ENCODE peak calls at places on chromosomes 1 and 21, in four cellular contexts. Z, C, L and S are unnamed samples.
A peak's percentile ranks its signal among the peaks of the same experiment; 100 is the strongest.

GRCh38 chr1:13809461-13810159 is 109.6 kb downstream of the PRDM2 start:
- DNase-seq in C (peak; percentile 68), Z (no peak), L (no peak), S (no peak)

GRCh38 chr1:203172184-203173115 is 3.2 kb downstream of the MYBPH start:
- DNase-seq in C (peak; percentile 92), L (peak; percentile 37), Z (peak; percentile 78), S (peak; percentile 88)

GRCh38 chr1:204366759-204367158 is 7.0 kb upstream of the PLEKHA6 start:
- DNase-seq in L (no peak), Z (peak; percentile 46), C (peak; percentile 54), S (peak; percentile 75)

GRCh38 chr1:96488777-96489176 is 232.8 kb upstream of the PTBP2 start:
- DNase-seq in C (no peak), Z (no peak), L (no peak), S (no peak)

GRCh38 chr21:22885614-22886013 is 1887.4 kb downstream of the NCAM2 start:
- DNase-seq in Z (no peak), C (no peak), L (no peak), S (no peak)

GRCh38 chr1:235093685-235094592 is 34.7 kb downstream of the TOMM20 start:
- DNase-seq in C (peak; percentile 89), L (peak; percentile 51), Z (peak; percentile 75), S (peak; percentile 87)

GRCh38 chr1:173997796-173998195 is 24.4 kb downstream of the RC3H1 start:
- DNase-seq in Z (no peak), L (no peak), C (no peak), S (no peak)

GRCh38 chr1:109351457-109351856 is 44.6 kb upstream of the MYBPHL start:
- DNase-seq in C (no peak), L (no peak), Z (no peak), S (no peak)

GRCh38 chr21:16069713-16070112 is 339.9 kb downstream of the USP25 start:
- DNase-seq in C (no peak), L (no peak), Z (no peak), S (no peak)

GRCh38 chr1:228099331-228099732 is 3.8 kb downstream of the C1orf35 start:
- DNase-seq in C (peak; percentile 23), L (no peak), Z (no peak), S (no peak)

GRCh38 chr1:157932082-157932481 is 61.4 kb upstream of the KIRREL1 start:
- DNase-seq in Z (no peak), C (peak; percentile 19), L (no peak), S (no peak)

GRCh38 chr1:226325178-226325577 is 16.2 kb upstream of the LIN9 start:
- DNase-seq in L (no peak), C (no peak), Z (no peak), S (no peak)

GRCh38 chr1:42978317-42979036 is 19.8 kb upstream of the SLC2A1 start:
- DNase-seq in C (no peak), Z (no peak), L (no peak), S (no peak)

GRCh38 chr1:71836899-71837298 is 445.4 kb downstream of the NEGR1 start:
- DNase-seq in L (no peak), C (no peak), Z (no peak), S (no peak)

GRCh38 chr1:48043524-48043923 is 46.3 kb upstream of the TRABD2B start:
- DNase-seq in L (no peak), Z (no peak), C (no peak), S (no peak)

GRCh38 chr1:15578921-15579682 is 5.7 kb downstream of the AGMAT start:
- DNase-seq in C (no peak), Z (no peak), L (no peak), S (no peak)

GRCh38 chr1:23446644-23447310 is 22.2 kb upstream of the TCEA3 start:
- DNase-seq in L (no peak), Z (no peak), C (no peak), S (no peak)

GRCh38 chr1:24949331-24949881 is 19.3 kb upstream of the RUNX3 start:
- DNase-seq in C (no peak), Z (no peak), L (peak; percentile 15), S (no peak)

GRCh38 chr1:113975211-113975895 is 3.9 kb upstream of the OLFML3 start:
- DNase-seq in C (no peak), L (no peak), Z (no peak), S (no peak)

GRCh38 chr1:31755197-31755611 is 8.9 kb downstream of the ADGRB2 start:
- DNase-seq in L (no peak), Z (no peak), C (no peak), S (no peak)

GRCh38 chr1:192516776-192517297 is 58.7 kb upstream of the RGS1 start:
- DNase-seq in C (no peak), L (no peak), Z (no peak), S (no peak)

GRCh38 chr21:36135391-36136094 is 664 bp downstream of the CBR3 start:
- DNase-seq in Z (peak; percentile 34), L (no peak), C (peak; percentile 25), S (peak; percentile 52)

GRCh38 chr1:244216836-244217235 is 165.8 kb downstream of the ZBTB18 start:
- DNase-seq in L (no peak), Z (no peak), C (no peak), S (no peak)

GRCh38 chr1:24745711-24746582 is 700 bp downstream of the CLIC4 start:
- DNase-seq in L (no peak), Z (no peak), C (peak; percentile 71), S (no peak)

GRCh38 chr21:42845296-42845965 is 33.9 kb downstream of the WDR4 start:
- DNase-seq in Z (no peak), C (no peak), L (no peak), S (peak; percentile 6)

GRCh38 chr1:218463194-218464156 is 118.3 kb downstream of the TGFB2 start:
- DNase-seq in L (no peak), C (no peak), Z (no peak), S (no peak)

GRCh38 chr1:33137800-33138199 is 44.0 kb downstream of the TRIM62 start:
- DNase-seq in C (peak; percentile 52), Z (no peak), L (peak; percentile 32), S (peak; percentile 86)

GRCh38 chr1:55239548-55239947 is 24.4 kb upstream of the USP24 start:
- DNase-seq in C (no peak), L (no peak), Z (no peak), S (no peak)

GRCh38 chr1:216303690-216304089 is 119.6 kb downstream of the USH2A start:
- DNase-seq in L (no peak), C (no peak), Z (no peak), S (no peak)

GRCh38 chr1:203557958-203558760 is 64.2 kb downstream of the OPTC start:
- DNase-seq in C (no peak), Z (peak; percentile 65), L (no peak), S (no peak)

GRCh38 chr1:226661271-226661670 is 77.8 kb downstream of the ITPKB start:
- DNase-seq in C (no peak), L (no peak), Z (no peak), S (no peak)

GRCh38 chr1:201640624-201641023 is 101.7 kb downstream of the NAV1 start:
- DNase-seq in C (no peak), L (no peak), Z (no peak), S (no peak)

GRCh38 chr21:33078907-33079582 is 9.1 kb downstream of the OLIG1 start:
- DNase-seq in C (peak; percentile 55), L (peak; percentile 17), Z (peak; percentile 36), S (no peak)

GRCh38 chr1:204320413-204320812 is 39.3 kb downstream of the PLEKHA6 start:
- DNase-seq in Z (no peak), C (peak; percentile 35), L (no peak), S (no peak)

GRCh38 chr1:110436635-110437034 is 14.3 kb upstream of the PROK1 start:
- DNase-seq in Z (no peak), C (no peak), L (no peak), S (no peak)

DNA sequence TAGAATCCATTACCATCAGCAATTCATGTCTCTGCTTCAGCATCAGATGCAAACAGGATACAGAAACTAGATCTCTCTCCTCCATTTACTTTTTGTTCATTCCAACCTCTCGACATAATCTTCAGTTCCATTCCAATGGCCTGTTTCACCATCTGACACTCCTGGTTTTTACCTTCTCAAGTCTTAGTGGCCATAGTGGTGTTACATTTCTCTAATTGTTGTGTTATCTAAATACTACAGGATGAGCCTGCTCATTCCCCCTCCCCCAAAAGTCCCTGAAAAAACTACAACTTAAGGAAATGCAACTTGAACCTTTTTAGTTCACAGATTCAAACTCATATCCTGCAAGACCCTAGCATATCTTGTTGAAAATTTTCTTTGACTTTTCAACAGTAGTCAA is 4.0 kb downstream of the NRIP1 start:
- DNase-seq in L (no peak), C (no peak), Z (no peak), S (no peak)
- TF ChIP-seq HMGXB4 in L (no peak), C (no peak), Z (no peak), S (no peak)

GRCh38 chr1:28594661-28595411 is 2.8 kb downstream of the RAB42 start:
- DNase-seq in L (no peak), Z (no peak), C (no peak), S (peak; percentile 61)
- TF ChIP-seq HMGXB4 in L (no peak), Z (no peak), C (no peak), S (no peak)

DNA sequence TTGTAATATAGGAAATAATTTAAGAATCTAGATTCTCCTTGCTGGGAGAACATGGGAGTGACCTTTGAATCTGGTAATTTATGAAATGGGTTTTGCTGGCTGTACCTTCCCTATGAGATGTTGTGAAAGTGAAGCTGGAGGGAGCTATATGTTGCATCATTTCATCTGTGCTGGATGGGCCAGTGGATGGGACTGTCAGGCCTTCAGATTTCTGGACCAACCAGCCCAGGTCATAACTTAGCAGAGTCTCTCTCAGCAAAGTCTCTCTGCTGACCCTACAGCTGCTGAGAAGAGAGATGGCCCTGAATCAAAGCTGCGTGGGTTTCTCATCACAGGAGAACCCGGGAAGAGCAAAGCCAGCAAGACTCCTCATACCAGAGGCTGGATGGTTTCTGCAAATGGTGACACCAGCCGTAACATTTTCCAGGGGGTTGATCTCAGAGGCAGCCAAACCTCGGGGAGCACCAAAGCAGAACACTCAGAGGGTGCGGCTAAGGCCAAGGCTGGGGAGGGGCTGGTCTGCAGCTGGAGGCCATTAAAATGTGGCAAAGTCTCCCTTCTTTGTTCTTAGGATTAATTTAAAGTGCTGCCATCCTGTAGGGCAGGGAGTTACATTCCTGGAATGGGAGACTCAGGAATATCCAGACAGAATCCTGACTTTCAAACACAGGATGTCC is 18.2 kb upstream of the PTGFRN start:
- DNase-seq in L (no peak), C (no peak), Z (no peak), S (no peak)
- TF ChIP-seq HMGXB4 in L (no peak), C (no peak), Z (no peak), S (no peak)

GRCh38 chr1:36531833-36532232 is 49.1 kb upstream of the CSF3R start:
- DNase-seq in C (no peak), L (no peak), Z (no peak), S (no peak)

GRCh38 chr1:36529762-36530260 is 47.1 kb upstream of the CSF3R start:
- DNase-seq in Z (no peak), C (no peak), L (no peak), S (no peak)

GRCh38 chr1:36530261-36530660 is 47.5 kb upstream of the CSF3R start:
- DNase-seq in L (no peak), Z (no peak), C (no peak), S (no peak)

GRCh38 chr1:36530791-36531190 is 48.1 kb upstream of the CSF3R start:
- DNase-seq in L (no peak), C (no peak), Z (no peak), S (no peak)

GRCh38 chr1:36528361-36529349 is 45.9 kb upstream of the CSF3R start:
- DNase-seq in C (no peak), Z (no peak), L (no peak), S (peak; percentile 42)
- TF ChIP-seq HMGXB4 in C (no peak), Z (no peak), L (no peak), S (no peak)

GRCh38 chr1:224559971-224560728 is 56.0 kb upstream of the CNIH3 start:
- DNase-seq in Z (no peak), L (no peak), C (no peak), S (no peak)
- TF ChIP-seq HMGXB4 in Z (no peak), L (no peak), C (no peak), S (no peak)

GRCh38 chr1:64505944-64506658 is 36.2 kb downstream of the CACHD1 start:
- DNase-seq in C (no peak), L (peak; percentile 13), Z (no peak), S (no peak)
- TF ChIP-seq HMGXB4 in C (no peak), L (no peak), Z (no peak), S (no peak)